ENCODE peak calls at places on chromosomes 5 and 9, in four cellular contexts. P is K562, Q is GM12878, F is HL-60. V is an unnamed sample.

GRCh38 chr9:132585954-132586829 is 3.8 kb downstream of the BARHL1 start:
- DNase-seq in P (no peak), Q (no peak), F (no peak), V (no peak)

GRCh38 chr5:33772276-33772990 is 119.4 kb downstream of the ADAMTS12 start:
- DNase-seq in P (no peak), Q (no peak), F (no peak), V (no peak)

GRCh38 chr9:1722404-1722803 is 292.7 kb upstream of the SMARCA2 start:
- DNase-seq in P (no peak), Q (no peak), F (no peak), V (no peak)

GRCh38 chr5:166582416-166582815 is 1709.0 kb upstream of the WWC1 start:
- DNase-seq in P (no peak), Q (no peak), F (no peak), V (no peak)

GRCh38 chr5:132591140-132591539 is 34.4 kb downstream of the RAD50 start:
- DNase-seq in P (no peak), Q (no peak), F (no peak), V (no peak)

GRCh38 chr9:22119537-22120167 is 110.5 kb upstream of the CDKN2B start:
- DNase-seq in P (no peak), Q (no peak), F (no peak), V (no peak)

GRCh38 chr5:170430871-170431437 is 41.8 kb upstream of the KCNMB1 start:
- DNase-seq in P (no peak), Q (no peak), F (no peak), V (no peak)

GRCh38 chr9:9142001-9142400 is 1342.4 kb upstream of the DMAC1 start:
- DNase-seq in P (no peak), Q (no peak), F (no peak), V (no peak)

GRCh38 chr5:5880364-5880763 is 457.9 kb downstream of the ICE1 start:
- DNase-seq in P (no peak), Q (no peak), F (no peak), V (no peak)

GRCh38 chr5:10702911-10703491 is 58.0 kb downstream of the DAP start:
- DNase-seq in P (peak; percentile 86), Q (no peak), F (no peak), V (no peak)

GRCh38 chr5:51495672-51496071 is 112.4 kb downstream of the ISL1 start:
- DNase-seq in P (no peak), Q (no peak), F (no peak), V (no peak)
- TF ChIP-seq SPI1 in P (no peak), Q (no peak), F (no peak), V (no peak)

DNA sequence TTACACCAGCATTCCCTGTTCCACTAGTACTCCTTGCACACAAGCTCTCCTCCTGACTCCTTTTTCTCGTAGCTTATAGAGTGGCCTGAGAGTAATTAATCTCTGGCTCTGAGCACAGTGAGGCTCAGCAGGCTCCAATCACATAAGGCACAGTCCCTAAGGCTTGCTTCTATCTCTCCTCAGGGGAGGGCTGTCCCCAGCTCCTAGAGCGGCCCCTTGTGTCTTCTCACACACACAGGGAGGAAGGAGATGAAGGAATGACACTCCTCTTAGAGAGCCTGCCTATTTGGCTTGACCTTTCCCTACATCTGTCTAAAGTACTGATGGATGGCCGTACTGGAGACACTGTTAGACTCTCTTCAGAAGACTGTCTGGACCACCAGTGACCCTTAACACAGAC is 13.0 kb downstream of the TAS2R1 start:
- DNase-seq in P (no peak), Q (no peak), F (no peak), V (no peak)
- TF ChIP-seq SPI1 in P (no peak), Q (no peak), F (no peak), V (no peak)

GRCh38 chr9:75185585-75186170 is 97.4 kb downstream of the OSTF1 start:
- DNase-seq in P (peak; percentile 13), Q (no peak), F (no peak), V (no peak)
- TF ChIP-seq SPI1 in P (no peak), Q (no peak), F (no peak), V (no peak)

GRCh38 chr9:107734231-107735014 is 244.9 kb upstream of the KLF4 start:
- DNase-seq in P (no peak), Q (no peak), F (no peak), V (no peak)
- TF ChIP-seq SPI1 in P (no peak), Q (no peak), F (no peak), V (no peak)

DNA sequence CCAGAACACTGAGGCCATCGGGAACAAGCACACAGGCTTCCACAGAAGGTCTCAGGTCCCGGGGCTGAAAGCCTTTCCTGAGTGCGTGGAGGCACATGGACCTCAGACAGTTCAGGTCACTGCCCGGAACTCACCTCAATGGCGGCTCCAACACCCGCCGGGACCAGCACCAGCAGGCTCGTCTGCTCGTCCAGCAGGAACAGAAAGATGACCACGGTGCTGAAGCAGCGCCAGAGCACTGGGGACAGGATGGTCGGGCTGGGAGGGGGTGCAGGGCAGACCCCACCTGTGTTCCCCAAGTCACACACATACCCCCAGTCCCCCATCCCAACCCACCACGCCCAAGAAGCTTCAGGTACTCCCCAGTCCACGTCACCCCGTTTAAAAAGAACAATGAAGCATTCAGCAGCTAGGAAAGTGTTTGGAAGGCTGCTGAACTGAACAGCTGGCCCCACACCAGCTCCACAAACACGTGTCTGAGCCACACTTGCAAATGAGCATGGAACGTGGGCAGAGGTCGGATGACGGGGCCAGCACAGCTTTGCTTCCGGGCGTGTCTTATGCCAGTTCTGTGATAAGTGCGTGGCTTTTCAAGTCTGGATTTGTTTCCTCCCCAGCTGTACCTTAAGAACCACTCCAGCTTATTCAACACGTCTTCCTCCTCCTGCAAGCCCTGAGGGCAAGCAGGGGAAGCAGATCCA is 14.6 kb downstream of the CLPTM1L start:
- DNase-seq in P (no peak), Q (no peak), F (no peak), V (no peak)
- TF ChIP-seq SPI1 in P (no peak), Q (no peak), F (no peak), V (no peak)

GRCh38 chr5:160390787-160391696 is 8.8 kb downstream of the FAM200C start:
- DNase-seq in P (no peak), Q (no peak), F (no peak), V (no peak)
- TF ChIP-seq SPI1 in P (no peak), Q (no peak), F (no peak), V (no peak)

GRCh38 chr5:115542076-115542475 is 2.5 kb downstream of the FEM1C start:
- DNase-seq in P (no peak), Q (no peak), F (no peak), V (no peak)
- TF ChIP-seq SPI1 in P (no peak), Q (no peak), F (no peak), V (no peak)

GRCh38 chr9:93119703-93119952 is 14.4 kb downstream of the NINJ1 start:
- DNase-seq in P (no peak), Q (no peak), F (no peak), V (no peak)

GRCh38 chr9:93119953-93120845 is 13.9 kb downstream of the NINJ1 start:
- DNase-seq in P (peak; percentile 80), Q (no peak), F (peak; percentile 93), V (peak; percentile 89)

GRCh38 chr9:93120846-93121315 is 13.2 kb downstream of the NINJ1 start:
- DNase-seq in P (no peak), Q (no peak), F (no peak), V (no peak)

GRCh38 chr9:93117924-93118862 is 15.9 kb downstream of the NINJ1 start:
- DNase-seq in P (no peak), Q (no peak), F (no peak), V (no peak)

GRCh38 chr9:93118863-93119702 is 15.0 kb downstream of the NINJ1 start:
- DNase-seq in P (no peak), Q (no peak), F (no peak), V (no peak)
- TF ChIP-seq SPI1 in P (no peak), Q (no peak), F (no peak), V (no peak)

GRCh38 chr5:171579162-171579561 is 159.7 kb downstream of the FGF18 start:
- DNase-seq in P (no peak), Q (no peak), F (no peak), V (no peak)
- TF ChIP-seq SPI1 in P (no peak), Q (no peak), F (no peak), V (no peak)